ENCODE peak calls at places on chromosomes 16 and 17, in six cellular contexts. B, W, K, F, L and C are unnamed samples.

GRCh38 chr16:23952128-23953041 is 116.6 kb downstream of the PRKCB start:
- DNase-seq in B (peak; percentile 41), W (no peak), K (no peak), F (peak; percentile 31), L (no peak), C (peak; percentile 32)

GRCh38 chr16:51161440-51162195 is 10.5 kb upstream of the SALL1 start:
- DNase-seq in B (no peak), W (no peak), K (no peak), F (no peak), L (no peak), C (no peak)

GRCh38 chr17:8799001-8799850 is at the start of gene MFSD6L:
- DNase-seq in B (no peak), W (no peak), K (peak; percentile 93), F (no peak), L (no peak), C (peak; percentile 85)

GRCh38 chr16:19116711-19117449 is 3.1 kb downstream of the ITPRIPL2 start:
- DNase-seq in B (no peak), W (peak; percentile 76), K (no peak), F (no peak), L (no peak), C (no peak)

GRCh38 chr17:51121620-51122472 is 1.2 kb upstream of the SPAG9 start:
- DNase-seq in B (peak; percentile 88), W (peak; percentile 99), K (peak; percentile 89), F (peak; percentile 19), L (peak; percentile 25), C (peak; percentile 95)

GRCh38 chr16:23682181-23682580 is 3.5 kb downstream of the PLK1 start:
- DNase-seq in B (no peak), W (peak; percentile 42), K (no peak), F (no peak), L (no peak), C (no peak)

GRCh38 chr17:80024206-80024972 is 11.3 kb downstream of the TBC1D16 start:
- DNase-seq in B (no peak), W (no peak), K (no peak), F (no peak), L (no peak), C (no peak)

GRCh38 chr17:55281592-55282378 is 17.0 kb downstream of the HLF start:
- DNase-seq in B (no peak), W (no peak), K (no peak), F (no peak), L (no peak), C (no peak)

GRCh38 chr17:5413682-5414081 is 5.8 kb downstream of the NUP88 start:
- DNase-seq in B (no peak), W (peak; percentile 97), K (no peak), F (no peak), L (no peak), C (no peak)

GRCh38 chr17:41652461-41652960 is 28.1 kb upstream of the KRT17 start:
- DNase-seq in B (no peak), W (no peak), K (no peak), F (no peak), L (no peak), C (no peak)

GRCh38 chr16:30348113-30348512 is 7.0 kb downstream of the CD2BP2 start:
- DNase-seq in B (no peak), W (no peak), K (no peak), F (no peak), L (no peak), C (no peak)

GRCh38 chr16:29986931-29987330 is 8.5 kb downstream of the HIRIP3 start:
- DNase-seq in B (no peak), W (no peak), K (no peak), F (no peak), L (no peak), C (no peak)

GRCh38 chr16:29907973-29908372 is 7.7 kb downstream of the ASPHD1 start:
- DNase-seq in B (no peak), W (no peak), K (no peak), F (no peak), L (no peak), C (no peak)

GRCh38 chr17:81683584-81684441 is at the start of the genes ARL16 and HGS:
- DNase-seq in B (peak; percentile 98), W (peak; percentile 94), K (peak; percentile 99), F (peak; percentile 98), L (peak; percentile 99), C (peak; percentile 100)

GRCh38 chr17:29176500-29177351 is 3.5 kb downstream of the MYO18A start:
- DNase-seq in B (peak; percentile 65), W (peak; percentile 47), K (peak; percentile 88), F (peak; percentile 48), L (peak; percentile 89), C (peak; percentile 82)